ENCODE peak calls at places on chromosomes 4 and X, in four cellular contexts. One of them, this sample, is unnamed.

GRCh38 chrX:19556202-19556601 is 40.9 kb upstream of the MAP3K15 start:
- DNase-seq in cardiac muscle cell: no peak
- DNase-seq in A549: no peak
- DNase-seq in OCI-LY7: no peak
- DNase-seq in this sample: no peak

GRCh38 chr4:6336166-6336565 is 66.5 kb downstream of the WFS1 start:
- DNase-seq in cardiac muscle cell: no peak
- DNase-seq in A549: no peak
- DNase-seq in OCI-LY7: no peak
- DNase-seq in this sample: no peak

GRCh38 chrX:20197641-20198210 is 56.1 kb upstream of the EIF1AX start:
- DNase-seq in cardiac muscle cell: no peak
- DNase-seq in A549: no peak
- DNase-seq in OCI-LY7: no peak
- DNase-seq in this sample: no peak

GRCh38 chr4:105191621-105192210 is 45.0 kb downstream of the TET2 start:
- DNase-seq in cardiac muscle cell: peak
- DNase-seq in A549: no peak
- DNase-seq in OCI-LY7: no peak
- DNase-seq in this sample: no peak

GRCh38 chr4:109729155-109729562 is 711 bp downstream of the PLA2G12A start:
- DNase-seq in cardiac muscle cell: peak
- DNase-seq in A549: peak
- DNase-seq in OCI-LY7: peak
- DNase-seq in this sample: no peak

GRCh38 chr4:8278009-8278395 is 8.4 kb downstream of the HTRA3 start:
- DNase-seq in cardiac muscle cell: peak
- DNase-seq in A549: no peak
- DNase-seq in OCI-LY7: no peak
- DNase-seq in this sample: no peak

GRCh38 chr4:168631241-168632151 is 134.6 kb downstream of the PALLD start:
- DNase-seq in cardiac muscle cell: peak
- DNase-seq in A549: peak
- DNase-seq in OCI-LY7: no peak
- DNase-seq in this sample: no peak

GRCh38 chr4:177384856-177385396 is 57.3 kb downstream of the AGA start:
- DNase-seq in cardiac muscle cell: no peak
- DNase-seq in A549: no peak
- DNase-seq in OCI-LY7: no peak
- DNase-seq in this sample: no peak

DNA sequence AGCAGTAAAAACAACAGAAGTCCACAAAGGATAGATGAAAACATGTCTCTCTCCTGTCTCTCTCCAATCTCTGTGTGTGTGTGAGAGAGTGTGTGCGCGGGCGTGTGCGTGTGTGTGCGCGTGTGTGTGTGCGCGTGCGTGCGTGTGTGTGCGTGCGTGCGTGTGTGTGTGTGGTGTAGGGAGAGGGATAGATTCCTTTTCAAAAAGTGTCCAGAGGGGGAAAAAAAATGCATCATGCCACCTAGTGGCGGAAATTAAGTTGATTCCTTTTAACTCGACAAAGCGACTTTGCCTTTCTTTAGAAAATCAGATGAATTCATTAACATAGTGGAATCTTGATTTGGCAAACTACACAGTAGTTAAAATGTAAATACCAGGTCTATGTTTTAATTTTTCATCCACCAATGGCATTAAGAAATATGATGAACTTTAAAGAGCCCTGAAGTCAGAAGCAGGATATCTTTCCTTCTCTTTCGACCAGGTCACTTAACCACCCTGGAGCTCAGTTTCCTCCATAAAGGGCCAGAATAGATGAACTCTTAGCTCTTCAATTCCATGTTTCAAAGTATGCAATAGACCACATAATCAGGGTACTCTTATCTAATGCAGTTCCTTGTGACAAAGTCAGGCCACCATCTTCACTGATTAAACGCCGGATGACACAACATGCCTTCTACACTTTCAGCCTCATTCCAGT is 162.9 kb downstream of the FBXO8 start:
- DNase-seq in cardiac muscle cell: peak
- DNase-seq in A549: peak
- DNase-seq in OCI-LY7: peak
- DNase-seq in this sample: peak
- H3K4me3 ChIP-seq in cardiac muscle cell: peak
- H3K4me3 ChIP-seq in A549: peak
- H3K4me3 ChIP-seq in OCI-LY7: no peak
- H3K4me3 ChIP-seq in this sample: peak

GRCh38 chr4:64721106-64721505 is 311.9 kb upstream of the TECRL start:
- DNase-seq in cardiac muscle cell: no peak
- DNase-seq in A549: no peak
- DNase-seq in OCI-LY7: no peak
- DNase-seq in this sample: no peak
- TF ChIP-seq CTCF in cardiac muscle cell: no peak
- TF ChIP-seq CTCF in A549: no peak
- TF ChIP-seq CTCF in OCI-LY7: no peak
- TF ChIP-seq CTCF in this sample: no peak

DNA sequence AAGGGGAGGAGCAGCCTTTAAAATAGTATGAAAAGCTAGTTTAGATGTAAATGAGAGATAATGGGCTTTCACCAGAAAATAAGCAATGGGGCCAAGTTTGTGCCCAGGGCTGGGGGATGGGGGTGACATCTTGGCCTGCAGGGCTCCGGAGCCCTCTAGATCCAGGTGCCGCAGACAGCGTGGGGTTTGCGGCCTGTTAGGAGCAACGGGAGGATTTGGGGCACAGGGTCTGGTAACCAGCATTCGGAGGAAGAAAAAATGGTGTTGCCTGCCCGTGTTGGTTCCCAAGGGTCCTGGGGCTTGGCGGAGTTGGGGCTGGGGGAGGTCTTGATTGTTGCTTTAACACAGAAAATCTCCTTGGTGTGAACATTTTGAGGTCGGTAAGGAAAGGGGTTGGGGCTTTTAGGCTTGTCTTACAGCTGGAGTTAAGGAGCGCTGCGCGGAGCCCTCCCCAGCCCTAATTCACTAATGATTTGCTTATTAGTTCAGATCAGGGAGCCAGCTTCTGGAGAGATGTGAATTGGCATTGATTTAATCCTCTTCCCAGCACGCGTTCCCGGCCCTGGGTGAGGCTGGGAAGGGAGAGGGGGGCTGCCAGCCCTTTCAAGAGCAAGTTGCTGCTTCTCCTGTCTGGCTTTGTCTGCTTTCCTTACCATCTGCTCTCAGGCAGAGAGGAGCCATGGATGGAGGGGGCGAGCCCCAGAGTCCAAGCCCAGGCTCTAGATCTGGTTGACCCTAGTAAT is 443.4 kb downstream of the BCOR start:
- DNase-seq in cardiac muscle cell: no peak
- DNase-seq in A549: no peak
- DNase-seq in OCI-LY7: no peak
- DNase-seq in this sample: no peak
- H3K4me3 ChIP-seq in cardiac muscle cell: no peak
- H3K4me3 ChIP-seq in A549: no peak
- H3K4me3 ChIP-seq in OCI-LY7: no peak
- H3K4me3 ChIP-seq in this sample: no peak

DNA sequence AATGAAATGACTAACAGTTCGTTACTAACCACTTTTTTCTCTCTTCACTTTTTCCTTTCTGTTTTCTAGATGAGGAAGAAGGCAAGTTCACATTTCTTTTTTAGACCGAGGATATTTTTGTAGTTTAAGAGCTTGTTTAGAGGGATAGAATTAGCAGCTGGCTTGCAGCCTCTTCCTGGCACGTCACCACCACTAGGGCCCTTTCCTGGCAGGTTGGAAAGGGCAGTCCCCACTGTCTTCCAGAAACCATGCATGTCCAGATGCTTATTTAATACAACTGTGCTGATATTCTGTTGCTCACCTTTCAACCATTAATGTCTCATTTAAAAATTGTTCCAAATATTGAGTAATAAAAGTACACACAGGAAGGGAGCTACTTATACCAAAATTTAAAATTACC is 209.5 kb upstream of the PACRGL start:
- DNase-seq in cardiac muscle cell: no peak
- DNase-seq in A549: no peak
- DNase-seq in OCI-LY7: no peak
- DNase-seq in this sample: no peak
- TF ChIP-seq CTCF in cardiac muscle cell: no peak
- TF ChIP-seq CTCF in A549: no peak
- TF ChIP-seq CTCF in OCI-LY7: no peak
- TF ChIP-seq CTCF in this sample: peak

DNA sequence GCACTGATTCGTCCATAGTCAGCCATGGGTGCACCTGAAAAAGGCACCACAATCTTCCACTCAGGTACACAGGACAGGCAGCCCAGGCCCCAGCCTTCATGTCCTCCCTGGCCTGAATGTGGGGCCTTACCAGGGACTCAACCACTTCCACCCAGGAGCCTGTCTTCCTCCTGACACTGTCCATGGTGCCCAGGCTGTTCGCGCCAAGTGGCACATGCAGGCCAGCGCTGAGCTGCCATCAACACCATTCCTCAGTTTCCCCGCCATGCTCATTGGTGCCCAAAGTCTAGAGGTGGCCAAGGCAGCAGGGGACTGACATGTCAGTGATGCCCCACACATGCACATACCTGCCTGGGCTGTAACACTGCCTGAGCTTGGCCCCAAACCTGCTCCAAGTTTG is 322.2 kb upstream of the POU3F4 start:
- DNase-seq in cardiac muscle cell: no peak
- DNase-seq in A549: no peak
- DNase-seq in OCI-LY7: no peak
- DNase-seq in this sample: no peak
- H3K4me3 ChIP-seq in cardiac muscle cell: no peak
- H3K4me3 ChIP-seq in A549: no peak
- H3K4me3 ChIP-seq in OCI-LY7: no peak
- H3K4me3 ChIP-seq in this sample: no peak

GRCh38 chr4:173014113-173014558 is 154.5 kb upstream of the GALNT7 start:
- DNase-seq in cardiac muscle cell: peak
- DNase-seq in A549: peak
- DNase-seq in OCI-LY7: peak
- DNase-seq in this sample: no peak
- TF ChIP-seq CTCF in cardiac muscle cell: peak
- TF ChIP-seq CTCF in A549: no peak
- TF ChIP-seq CTCF in OCI-LY7: no peak
- TF ChIP-seq CTCF in this sample: peak